ENCODE peak calls at places on chromosomes 13 and 19, in eight cellular contexts. One of them, this sample, is unnamed.

GRCh38 chr19:42601811-42602443 is 7.2 kb upstream of the CEACAM8 start:
- DNase-seq in thyroid gland: no peak
- DNase-seq in upper lobe of left lung: no peak
- DNase-seq in thoracic aorta: no peak
- DNase-seq in fibroblast of pulmonary artery: peak; percentile 46
- DNase-seq in astrocyte: peak; percentile 11
- DNase-seq in glutamatergic neuron: no peak
- DNase-seq in osteocyte: no peak
- DNase-seq in this sample: no peak

GRCh38 chr19:3369337-3370213 is 3.2 kb downstream of the NFIC start:
- DNase-seq in astrocyte: no peak
- DNase-seq in upper lobe of left lung: peak; percentile 89
- DNase-seq in fibroblast of pulmonary artery: peak; percentile 44
- DNase-seq in glutamatergic neuron: no peak
- DNase-seq in thoracic aorta: no peak
- DNase-seq in osteocyte: no peak
- DNase-seq in thyroid gland: peak; percentile 80
- DNase-seq in this sample: no peak

GRCh38 chr19:45076029-45076850 is at the start of gene ZNF296:
- DNase-seq in thoracic aorta: no peak
- DNase-seq in glutamatergic neuron: peak; percentile 74
- DNase-seq in astrocyte: no peak
- DNase-seq in thyroid gland: peak; percentile 81
- DNase-seq in osteocyte: no peak
- DNase-seq in fibroblast of pulmonary artery: peak; percentile 27
- DNase-seq in upper lobe of left lung: peak; percentile 97
- DNase-seq in this sample: no peak

GRCh38 chr13:99958402-99959126 is 13.0 kb downstream of the ZIC5 start:
- DNase-seq in osteocyte: no peak
- DNase-seq in thoracic aorta: no peak
- DNase-seq in astrocyte: no peak
- DNase-seq in upper lobe of left lung: no peak
- DNase-seq in thyroid gland: no peak
- DNase-seq in fibroblast of pulmonary artery: no peak
- DNase-seq in glutamatergic neuron: no peak
- DNase-seq in this sample: no peak

GRCh38 chr19:48403606-48404005 is 10.1 kb downstream of the GRIN2D start:
- DNase-seq in glutamatergic neuron: peak; percentile 67
- DNase-seq in thoracic aorta: no peak
- DNase-seq in osteocyte: no peak
- DNase-seq in upper lobe of left lung: no peak
- DNase-seq in astrocyte: peak; percentile 56
- DNase-seq in thyroid gland: no peak
- DNase-seq in fibroblast of pulmonary artery: peak; percentile 72
- DNase-seq in this sample: no peak

GRCh38 chr19:39211731-39212376 is 7.8 kb upstream of the SYCN start:
- DNase-seq in fibroblast of pulmonary artery: no peak
- DNase-seq in astrocyte: no peak
- DNase-seq in osteocyte: no peak
- DNase-seq in thoracic aorta: no peak
- DNase-seq in glutamatergic neuron: no peak
- DNase-seq in upper lobe of left lung: no peak
- DNase-seq in thyroid gland: no peak
- DNase-seq in this sample: no peak

GRCh38 chr13:113939905-113940339 is 34.0 kb downstream of the C13orf46 start:
- DNase-seq in thyroid gland: no peak
- DNase-seq in osteocyte: no peak
- DNase-seq in glutamatergic neuron: no peak
- DNase-seq in thoracic aorta: no peak
- DNase-seq in astrocyte: no peak
- DNase-seq in upper lobe of left lung: peak; percentile 81
- DNase-seq in fibroblast of pulmonary artery: no peak
- DNase-seq in this sample: no peak

GRCh38 chr19:43560687-43561086 is 14.6 kb downstream of the XRCC1 start:
- DNase-seq in upper lobe of left lung: no peak
- DNase-seq in glutamatergic neuron: peak; percentile 39
- DNase-seq in thyroid gland: no peak
- DNase-seq in thoracic aorta: no peak
- DNase-seq in fibroblast of pulmonary artery: no peak
- DNase-seq in osteocyte: no peak
- DNase-seq in astrocyte: no peak
- DNase-seq in this sample: no peak

GRCh38 chr13:39982745-39983144 is 327.3 kb downstream of the COG6 start:
- DNase-seq in thyroid gland: no peak
- DNase-seq in thoracic aorta: no peak
- DNase-seq in osteocyte: no peak
- DNase-seq in upper lobe of left lung: no peak
- DNase-seq in astrocyte: no peak
- DNase-seq in fibroblast of pulmonary artery: no peak
- DNase-seq in glutamatergic neuron: no peak
- DNase-seq in this sample: no peak
- TF ChIP-seq CTCF in thyroid gland: no peak
- TF ChIP-seq CTCF in thoracic aorta: no peak
- TF ChIP-seq CTCF in osteocyte: no peak
- TF ChIP-seq CTCF in upper lobe of left lung: no peak
- TF ChIP-seq CTCF in astrocyte: no peak
- TF ChIP-seq CTCF in fibroblast of pulmonary artery: no peak
- TF ChIP-seq CTCF in glutamatergic neuron: no peak
- TF ChIP-seq CTCF in this sample: no peak

GRCh38 chr19:771332-771785 is 20.4 kb downstream of the MISP start:
- DNase-seq in fibroblast of pulmonary artery: peak; percentile 68
- DNase-seq in astrocyte: peak; percentile 22
- DNase-seq in osteocyte: no peak
- DNase-seq in glutamatergic neuron: peak; percentile 71
- DNase-seq in upper lobe of left lung: no peak
- DNase-seq in thyroid gland: no peak
- DNase-seq in thoracic aorta: no peak
- DNase-seq in this sample: no peak
- TF ChIP-seq CTCF in fibroblast of pulmonary artery: peak; percentile 61
- TF ChIP-seq CTCF in astrocyte: peak; percentile 22
- TF ChIP-seq CTCF in osteocyte: peak; percentile 67
- TF ChIP-seq CTCF in glutamatergic neuron: peak; percentile 30
- TF ChIP-seq CTCF in upper lobe of left lung: peak; percentile 54
- TF ChIP-seq CTCF in thyroid gland: no peak
- TF ChIP-seq CTCF in thoracic aorta: no peak
- TF ChIP-seq CTCF in this sample: peak; percentile 32

DNA sequence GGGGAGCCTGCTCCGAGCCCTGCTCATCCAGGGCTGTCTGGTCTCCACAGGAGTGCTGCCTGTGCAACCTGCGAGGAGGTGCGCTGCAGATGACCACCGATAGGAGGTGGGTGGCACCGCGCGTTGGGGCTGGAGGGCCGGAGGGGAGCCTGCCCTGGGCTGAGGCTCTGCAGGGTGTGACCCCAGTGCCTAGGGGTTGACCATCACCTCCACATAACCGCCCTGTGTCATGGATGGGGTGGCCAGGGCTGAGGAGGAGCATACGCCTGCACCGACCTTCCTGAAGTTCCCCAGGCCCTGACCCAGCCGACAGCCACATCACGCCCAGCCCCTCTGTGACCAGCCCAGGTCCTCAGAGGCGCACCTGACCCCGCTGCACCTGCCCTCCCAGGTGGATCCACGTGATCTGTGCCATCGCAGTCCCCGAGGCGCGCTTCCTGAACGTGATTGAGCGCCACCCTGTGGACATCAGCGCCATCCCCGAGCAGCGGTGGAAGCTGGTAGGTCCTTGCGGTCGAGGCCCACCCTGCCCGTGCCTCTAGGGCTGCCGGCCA is 168.7 kb downstream of the KDM4B start:
- DNase-seq in upper lobe of left lung: peak; percentile 76
- DNase-seq in thyroid gland: no peak
- DNase-seq in thoracic aorta: no peak
- DNase-seq in osteocyte: no peak
- DNase-seq in glutamatergic neuron: peak; percentile 61
- DNase-seq in astrocyte: no peak
- DNase-seq in fibroblast of pulmonary artery: no peak
- DNase-seq in this sample: no peak
- TF ChIP-seq CTCF in upper lobe of left lung: no peak
- TF ChIP-seq CTCF in thyroid gland: no peak
- TF ChIP-seq CTCF in thoracic aorta: no peak
- TF ChIP-seq CTCF in osteocyte: peak; percentile 33
- TF ChIP-seq CTCF in glutamatergic neuron: peak; percentile 53
- TF ChIP-seq CTCF in astrocyte: no peak
- TF ChIP-seq CTCF in fibroblast of pulmonary artery: no peak
- TF ChIP-seq CTCF in this sample: peak; percentile 21

GRCh38 chr19:458091-459042 is 2.5 kb downstream of the SHC2 start:
- DNase-seq in thoracic aorta: no peak
- DNase-seq in osteocyte: no peak
- DNase-seq in fibroblast of pulmonary artery: no peak
- DNase-seq in glutamatergic neuron: no peak
- DNase-seq in astrocyte: no peak
- DNase-seq in upper lobe of left lung: peak; percentile 66
- DNase-seq in thyroid gland: no peak
- DNase-seq in this sample: no peak

GRCh38 chr19:457636-458035 is 3.2 kb downstream of the SHC2 start:
- DNase-seq in thyroid gland: no peak
- DNase-seq in osteocyte: no peak
- DNase-seq in astrocyte: no peak
- DNase-seq in thoracic aorta: no peak
- DNase-seq in upper lobe of left lung: peak; percentile 82
- DNase-seq in glutamatergic neuron: no peak
- DNase-seq in fibroblast of pulmonary artery: no peak
- DNase-seq in this sample: no peak

GRCh38 chr19:461664-462551 is 1.1 kb upstream of the SHC2 start:
- DNase-seq in glutamatergic neuron: peak; percentile 90
- DNase-seq in upper lobe of left lung: peak; percentile 89
- DNase-seq in osteocyte: no peak
- DNase-seq in thyroid gland: peak; percentile 63
- DNase-seq in astrocyte: no peak
- DNase-seq in fibroblast of pulmonary artery: no peak
- DNase-seq in thoracic aorta: no peak
- DNase-seq in this sample: no peak

GRCh38 chr19:460877-461609 is at the start of gene SHC2:
- DNase-seq in thoracic aorta: no peak
- DNase-seq in astrocyte: no peak
- DNase-seq in osteocyte: no peak
- DNase-seq in upper lobe of left lung: peak; percentile 89
- DNase-seq in fibroblast of pulmonary artery: no peak
- DNase-seq in glutamatergic neuron: peak; percentile 86
- DNase-seq in thyroid gland: peak; percentile 49
- DNase-seq in this sample: no peak

DNA sequence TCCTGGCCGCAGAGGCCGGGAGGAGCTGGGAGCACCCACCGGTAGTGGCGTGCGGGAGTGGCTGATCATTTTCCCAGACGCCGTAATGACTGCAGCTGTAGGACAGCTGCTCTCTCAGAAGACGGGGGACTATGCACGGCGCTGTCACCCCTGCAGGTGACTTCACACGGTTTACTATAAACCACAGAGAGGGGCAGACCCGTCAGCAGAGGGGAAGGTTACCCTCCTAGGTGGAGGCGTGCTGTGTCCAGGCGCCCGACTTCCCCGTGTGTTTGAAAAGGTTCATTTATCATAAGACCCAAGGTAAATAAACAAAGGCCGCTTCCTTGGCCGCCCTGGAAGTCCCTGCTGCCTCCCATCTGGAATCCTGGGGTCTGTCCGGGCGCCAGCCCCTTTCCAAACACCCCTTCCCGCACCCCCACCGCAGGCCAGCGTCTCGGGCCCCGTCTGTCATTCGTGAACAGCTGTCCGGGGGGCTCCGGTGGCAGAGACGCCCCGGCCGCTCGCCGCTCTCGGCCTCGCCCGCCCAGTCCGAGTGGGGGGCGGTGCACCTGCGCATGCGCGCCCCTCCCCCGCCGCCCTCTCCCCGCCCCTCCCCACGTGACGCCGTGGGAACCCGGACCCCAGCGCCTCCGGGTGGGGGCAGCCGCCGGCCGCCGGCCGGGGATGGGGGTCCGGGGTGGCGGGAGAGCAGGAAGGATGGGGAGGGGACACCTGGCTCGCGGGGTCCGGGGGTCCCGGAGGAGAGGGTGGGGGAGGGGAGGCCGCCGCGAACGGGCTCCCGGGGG is 915 bp downstream of the SHC2 start:
- DNase-seq in osteocyte: peak; percentile 91
- DNase-seq in fibroblast of pulmonary artery: peak; percentile 18
- DNase-seq in upper lobe of left lung: peak; percentile 94
- DNase-seq in thoracic aorta: no peak
- DNase-seq in astrocyte: peak; percentile 16
- DNase-seq in glutamatergic neuron: peak; percentile 92
- DNase-seq in thyroid gland: peak; percentile 64
- DNase-seq in this sample: peak; percentile 85
- TF ChIP-seq CTCF in osteocyte: no peak
- TF ChIP-seq CTCF in fibroblast of pulmonary artery: no peak
- TF ChIP-seq CTCF in upper lobe of left lung: no peak
- TF ChIP-seq CTCF in thoracic aorta: no peak
- TF ChIP-seq CTCF in astrocyte: no peak
- TF ChIP-seq CTCF in glutamatergic neuron: no peak
- TF ChIP-seq CTCF in thyroid gland: no peak
- TF ChIP-seq CTCF in this sample: no peak

GRCh38 chr19:33358408-33358807 is 15.1 kb upstream of the CEBPG start:
- DNase-seq in thyroid gland: no peak
- DNase-seq in thoracic aorta: no peak
- DNase-seq in fibroblast of pulmonary artery: no peak
- DNase-seq in osteocyte: no peak
- DNase-seq in astrocyte: no peak
- DNase-seq in upper lobe of left lung: no peak
- DNase-seq in glutamatergic neuron: no peak
- DNase-seq in this sample: no peak
- TF ChIP-seq CTCF in thyroid gland: no peak
- TF ChIP-seq CTCF in thoracic aorta: no peak
- TF ChIP-seq CTCF in fibroblast of pulmonary artery: no peak
- TF ChIP-seq CTCF in osteocyte: no peak
- TF ChIP-seq CTCF in astrocyte: no peak
- TF ChIP-seq CTCF in upper lobe of left lung: no peak
- TF ChIP-seq CTCF in glutamatergic neuron: no peak
- TF ChIP-seq CTCF in this sample: no peak

GRCh38 chr19:19321143-19321577 is 531 bp downstream of the MAU2 start:
- DNase-seq in thyroid gland: no peak
- DNase-seq in thoracic aorta: no peak
- DNase-seq in fibroblast of pulmonary artery: no peak
- DNase-seq in glutamatergic neuron: no peak
- DNase-seq in upper lobe of left lung: no peak
- DNase-seq in astrocyte: no peak
- DNase-seq in osteocyte: no peak
- DNase-seq in this sample: no peak
- TF ChIP-seq CTCF in thyroid gland: no peak
- TF ChIP-seq CTCF in thoracic aorta: no peak
- TF ChIP-seq CTCF in fibroblast of pulmonary artery: no peak
- TF ChIP-seq CTCF in glutamatergic neuron: no peak
- TF ChIP-seq CTCF in upper lobe of left lung: no peak
- TF ChIP-seq CTCF in astrocyte: no peak
- TF ChIP-seq CTCF in osteocyte: no peak
- TF ChIP-seq CTCF in this sample: no peak

GRCh38 chr13:112434937-112435523 is 58.9 kb downstream of the SPACA7 start:
- DNase-seq in glutamatergic neuron: no peak
- DNase-seq in thoracic aorta: no peak
- DNase-seq in upper lobe of left lung: no peak
- DNase-seq in astrocyte: no peak
- DNase-seq in fibroblast of pulmonary artery: no peak
- DNase-seq in osteocyte: no peak
- DNase-seq in thyroid gland: no peak
- DNase-seq in this sample: no peak
- TF ChIP-seq CTCF in glutamatergic neuron: no peak
- TF ChIP-seq CTCF in thoracic aorta: no peak
- TF ChIP-seq CTCF in upper lobe of left lung: no peak
- TF ChIP-seq CTCF in astrocyte: no peak
- TF ChIP-seq CTCF in fibroblast of pulmonary artery: no peak
- TF ChIP-seq CTCF in osteocyte: no peak
- TF ChIP-seq CTCF in thyroid gland: no peak
- TF ChIP-seq CTCF in this sample: no peak

GRCh38 chr13:27868639-27869435 is 51.0 kb upstream of the PDX1 start:
- DNase-seq in astrocyte: no peak
- DNase-seq in glutamatergic neuron: no peak
- DNase-seq in upper lobe of left lung: no peak
- DNase-seq in thoracic aorta: no peak
- DNase-seq in thyroid gland: no peak
- DNase-seq in osteocyte: no peak
- DNase-seq in fibroblast of pulmonary artery: peak; percentile 22
- DNase-seq in this sample: no peak
- TF ChIP-seq CTCF in astrocyte: peak; percentile 33
- TF ChIP-seq CTCF in glutamatergic neuron: peak; percentile 68
- TF ChIP-seq CTCF in upper lobe of left lung: peak; percentile 17
- TF ChIP-seq CTCF in thoracic aorta: no peak
- TF ChIP-seq CTCF in thyroid gland: peak; percentile 24
- TF ChIP-seq CTCF in osteocyte: peak; percentile 57
- TF ChIP-seq CTCF in fibroblast of pulmonary artery: peak; percentile 58
- TF ChIP-seq CTCF in this sample: peak; percentile 67